ENCODE peak calls at places on chromosome 11, in six cellular contexts. S, C, X, W, F and V are unnamed samples.
A peak's percentile ranks its signal among the peaks of the same experiment; 100 is the strongest.

GRCh38 chr11:41320233-41320993 is 139.0 kb downstream of the LRRC4C start:
- DNase-seq in X (no peak), S (no peak), F (no peak), C (no peak), W (no peak), V (no peak)

GRCh38 chr11:15815246-15816209 is 540.8 kb downstream of the SOX6 start:
- DNase-seq in X (peak; percentile 14), F (no peak), S (no peak), W (no peak), C (no peak), V (no peak)

GRCh38 chr11:77409046-77409445 is 64.8 kb downstream of the PAK1 start:
- DNase-seq in X (no peak), F (no peak), W (no peak), C (no peak), S (no peak), V (no peak)

GRCh38 chr11:112961751-112962747 is 829 bp downstream of the NCAM1 start:
- DNase-seq in S (no peak), X (peak; percentile 8), C (no peak), F (no peak), W (no peak), V (peak; percentile 39)

GRCh38 chr11:121071456-121072236 is 29.4 kb upstream of the TECTA start:
- DNase-seq in W (no peak), C (no peak), F (no peak), S (peak; percentile 70), X (no peak), V (no peak)

GRCh38 chr11:89608234-89608966 is 101.7 kb upstream of the TRIM77 start:
- DNase-seq in W (no peak), C (no peak), X (no peak), F (no peak), S (no peak), V (no peak)

GRCh38 chr11:33358150-33358831 is 101.1 kb downstream of the HIPK3 start:
- DNase-seq in F (no peak), X (no peak), C (no peak), S (no peak), W (no peak), V (no peak)

GRCh38 chr11:128520206-128520885 is 67.0 kb downstream of the ETS1 start:
- DNase-seq in C (no peak), X (no peak), S (no peak), W (no peak), F (no peak), V (no peak)

GRCh38 chr11:2348986-2349385 is 28.1 kb upstream of the CD81 start:
- DNase-seq in S (no peak), C (no peak), F (no peak), W (no peak), X (no peak), V (no peak)

GRCh38 chr11:110196241-110196754 is 100.1 kb downstream of the RDX start:
- DNase-seq in X (peak; percentile 20), C (no peak), F (no peak), W (peak; percentile 34), S (peak; percentile 25), V (no peak)

GRCh38 chr11:31903225-31904074 is 92.3 kb upstream of the PAX6 start:
- DNase-seq in F (no peak), X (no peak), W (no peak), C (no peak), S (no peak), V (no peak)

GRCh38 chr11:14872032-14872431 is 20.0 kb downstream of the CYP2R1 start:
- DNase-seq in S (no peak), X (no peak), F (no peak), W (no peak), C (no peak), V (no peak)

GRCh38 chr11:78622666-78623065 is 48.0 kb upstream of the NARS2 start:
- DNase-seq in S (no peak), W (no peak), F (no peak), X (no peak), C (no peak), V (no peak)

GRCh38 chr11:96338910-96339703 is 3.9 kb downstream of the MAML2 start:
- DNase-seq in S (peak; percentile 25), W (peak; percentile 69), X (peak; percentile 56), C (no peak), F (no peak), V (peak; percentile 52)

GRCh38 chr11:60855726-60856633 is at the start of gene PTGDR2:
- DNase-seq in C (no peak), F (peak; percentile 49), X (peak; percentile 26), S (peak; percentile 71), W (no peak), V (no peak)

GRCh38 chr11:72233056-72233772 is 8.6 kb downstream of the INPPL1 start:
- DNase-seq in F (no peak), S (no peak), X (no peak), C (no peak), W (peak; percentile 41), V (no peak)
- TF ChIP-seq CTCF in F (no peak), S (no peak), X (no peak), C (no peak), W (no peak), V (no peak)

GRCh38 chr11:84413547-84413946 is 1127.4 kb upstream of the CCDC90B start:
- DNase-seq in W (no peak), S (no peak), F (no peak), X (no peak), C (no peak), V (no peak)
- TF ChIP-seq EP300 in W (no peak), S (no peak), F (no peak), X (no peak), C (no peak), V (no peak)

DNA sequence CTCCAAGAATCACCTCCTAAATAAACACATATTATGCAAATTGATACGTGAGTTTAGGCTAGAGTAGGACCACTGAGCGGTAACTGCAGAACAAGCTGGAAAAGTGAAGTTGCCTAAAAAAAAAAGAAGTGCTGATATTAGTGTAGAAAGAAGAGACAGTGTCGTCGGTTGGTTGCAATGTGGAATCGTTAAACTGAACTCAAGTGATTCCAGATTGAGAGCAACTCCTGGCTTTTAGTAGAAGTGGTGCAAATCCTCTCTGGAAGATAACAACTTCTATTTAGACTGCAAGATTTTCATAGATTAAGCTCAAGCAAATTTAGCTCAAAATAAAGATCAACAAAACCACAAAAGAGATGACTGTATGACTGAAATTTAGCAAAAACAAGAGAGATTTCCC is 97.0 kb upstream of the PGR start:
- DNase-seq in C (no peak), X (no peak), S (no peak), F (no peak), W (no peak), V (no peak)
- H3K27ac ChIP-seq in C (no peak overlapping the region), X (no peak overlapping the region), S (no peak overlapping the region), F (no peak overlapping the region), W (no peak overlapping the region), V (no peak overlapping the region)

GRCh38 chr11:73760680-73761402 is at the start of gene RAB6A:
- DNase-seq in C (peak; percentile 99), X (peak; percentile 100), F (peak; percentile 97), W (peak; percentile 100), S (peak; percentile 98), V (peak; percentile 100)

GRCh38 chr11:73758451-73758850 is 2.4 kb downstream of the RAB6A start:
- DNase-seq in W (no peak), F (no peak), S (no peak), X (no peak), C (no peak), V (no peak)

GRCh38 chr11:73760066-73760679 is 701 bp downstream of the RAB6A start:
- DNase-seq in S (no peak), X (peak; percentile 46), F (peak; percentile 65), C (no peak), W (peak; percentile 87), V (peak; percentile 77)

GRCh38 chr11:73761403-73761945 is 600 bp upstream of the RAB6A start:
- DNase-seq in X (peak; percentile 28), C (no peak), W (no peak), F (no peak), S (no peak), V (peak; percentile 38)

DNA sequence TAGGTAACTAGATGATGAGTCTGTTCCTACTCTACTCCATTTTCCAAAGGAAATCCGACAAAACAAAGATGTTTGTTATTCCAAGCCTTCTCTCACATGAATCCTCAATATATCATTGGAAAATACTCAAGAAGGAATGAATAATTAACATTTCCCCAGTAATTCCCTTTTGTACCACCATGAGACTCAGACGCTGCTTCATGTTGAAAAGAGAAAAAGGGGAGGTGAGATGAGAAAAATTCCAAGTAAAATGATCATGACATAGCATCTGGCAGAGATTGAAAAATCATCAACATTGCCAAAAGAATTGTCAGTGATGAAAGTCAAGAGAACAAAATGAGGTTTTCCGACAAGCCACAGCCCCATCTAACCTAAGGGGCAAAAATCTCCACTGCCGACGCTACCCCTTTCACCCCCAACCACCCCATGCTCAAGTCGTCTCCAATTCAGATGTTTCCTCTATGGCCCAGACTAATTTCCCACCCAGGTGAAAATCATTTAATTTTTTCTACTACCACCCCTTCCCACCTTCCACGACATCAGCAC is 1.3 kb downstream of the RAB6A start:
- DNase-seq in S (no peak), X (no peak), W (no peak), C (no peak), F (no peak), V (no peak)
- TF ChIP-seq CTCF in S (no peak), X (peak; percentile 59), W (no peak), C (peak; percentile 43), F (peak; percentile 23), V (peak; percentile 12)

GRCh38 chr11:65817312-65817814 is 16.4 kb upstream of the SNX32 start:
- DNase-seq in W (no peak), X (no peak), C (no peak), S (no peak), F (peak; percentile 15), V (no peak)

GRCh38 chr11:65814131-65814959 is 19.4 kb upstream of the SNX32 start:
- DNase-seq in W (no peak), S (no peak), F (no peak), C (no peak), X (no peak), V (no peak)

GRCh38 chr11:65817815-65818680 is 15.7 kb upstream of the SNX32 start:
- DNase-seq in F (peak; percentile 96), C (peak; percentile 91), W (peak; percentile 96), X (peak; percentile 98), S (peak; percentile 71), V (peak; percentile 92)

GRCh38 chr11:65811764-65812475 is 21.8 kb upstream of the SNX32 start:
- DNase-seq in X (no peak), S (no peak), W (no peak), C (no peak), F (no peak), V (no peak)

DNA sequence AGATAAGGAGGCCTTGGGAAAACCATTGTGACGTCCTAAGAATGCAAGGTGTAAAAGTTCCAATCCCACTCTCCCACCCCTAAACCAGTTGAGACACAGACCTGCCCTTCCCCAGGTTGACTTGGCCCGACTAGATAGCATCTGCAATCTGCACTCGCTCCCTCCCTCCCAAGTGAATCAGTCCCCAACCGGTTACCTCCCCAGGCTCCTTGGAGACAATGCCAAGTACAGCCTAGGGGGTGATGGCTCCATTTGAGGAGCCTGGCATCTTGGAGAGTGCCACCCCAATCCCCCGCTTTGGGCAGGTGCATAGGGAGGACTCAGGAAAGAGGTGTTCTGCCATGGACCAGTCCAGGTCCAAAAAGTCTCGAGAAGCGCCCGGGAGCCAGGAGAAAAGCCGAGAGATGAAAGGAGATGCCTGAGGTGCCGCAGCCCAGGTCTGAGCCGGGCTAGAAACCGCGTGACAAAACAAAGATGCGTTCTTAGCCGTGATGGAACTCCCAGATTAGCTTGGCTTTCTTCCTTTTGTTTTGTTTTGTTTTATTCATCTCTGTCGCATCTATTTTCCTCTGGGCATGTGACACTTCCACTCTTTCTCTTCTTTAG is 18.7 kb upstream of the SNX32 start:
- DNase-seq in X (no peak), S (no peak), C (no peak), W (no peak), F (no peak), V (no peak)
- TF ChIP-seq EP300 in X (no peak), S (no peak), C (no peak), W (no peak), F (no peak), V (no peak)